ENCODE peak calls at places on chromosomes 1 and 21, in six cellular contexts. J is K562, H is MM.1S, M is endothelial cell of umbilical vein, Q is tibial nerve, Y is hepatocyte. D is an unnamed sample.

GRCh38 chr1:180144659-180145357 is 9.9 kb upstream of the QSOX1 start:
- DNase-seq in J (no peak), H (no peak), M (no peak), Q (no peak), Y (no peak), D (no peak)

GRCh38 chr1:165857046-165857801 is 29.8 kb downstream of the UCK2 start:
- DNase-seq in J (no peak), H (no peak), M (no peak), Q (no peak), Y (peak; percentile 14), D (no peak)

GRCh38 chr1:110134050-110134595 is 16.2 kb upstream of the SLC6A17 start:
- DNase-seq in J (no peak), H (no peak), M (peak; percentile 6), Q (no peak), Y (no peak), D (no peak)

GRCh38 chr1:234302334-234302962 is 70.8 kb upstream of the COA6 start:
- DNase-seq in J (no peak), H (no peak), M (no peak), Q (no peak), Y (no peak), D (no peak)

GRCh38 chr1:1616045-1616821 is 933 bp downstream of the MIB2 start:
- DNase-seq in J (peak; percentile 88), H (peak; percentile 46), M (peak; percentile 18), Q (no peak), Y (peak; percentile 77), D (no peak)

GRCh38 chr1:13807213-13807612 is 107.2 kb downstream of the PRDM2 start:
- DNase-seq in J (peak; percentile 57), H (no peak), M (no peak), Q (no peak), Y (peak; percentile 56), D (peak; percentile 71)

GRCh38 chr1:36207339-36207738 is 16.9 kb upstream of the THRAP3 start:
- DNase-seq in J (peak; percentile 5), H (peak; percentile 11), M (no peak), Q (peak; percentile 23), Y (no peak), D (no peak)

GRCh38 chr1:77412069-77412793 is 130.4 kb downstream of the AK5 start:
- DNase-seq in J (no peak), H (no peak), M (peak; percentile 83), Q (no peak), Y (no peak), D (no peak)

GRCh38 chr1:220528049-220528678 is at the start of gene MARK1:
- DNase-seq in J (peak; percentile 20), H (peak; percentile 68), M (peak; percentile 37), Q (peak; percentile 17), Y (peak; percentile 82), D (peak; percentile 78)

GRCh38 chr1:111730282-111730681 is 8.9 kb downstream of the INKA2 start:
- DNase-seq in J (no peak), H (no peak), M (no peak), Q (no peak), Y (no peak), D (no peak)

DNA sequence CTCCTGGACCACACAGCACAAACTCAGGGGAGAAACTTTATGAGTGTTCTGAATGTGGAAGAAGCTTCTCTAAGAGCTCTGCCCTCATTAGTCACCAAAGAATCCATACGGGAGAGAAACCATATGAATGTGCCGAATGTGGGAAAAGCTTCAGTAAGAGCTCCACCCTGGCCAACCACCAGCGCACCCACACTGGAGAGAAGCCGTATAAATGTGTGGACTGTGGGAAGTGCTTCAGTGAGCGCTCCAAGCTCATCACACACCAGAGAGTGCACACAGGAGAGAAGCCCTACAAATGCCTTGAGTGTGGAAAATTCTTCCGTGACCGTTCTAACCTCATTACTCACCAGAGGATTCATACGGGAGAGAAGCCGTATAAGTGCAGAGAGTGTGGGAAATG is 22.5 kb downstream of the ZSCAN20 start:
- DNase-seq in J (no peak), H (no peak), M (no peak), Q (no peak), Y (no peak), D (no peak)
- H3K9me3 ChIP-seq in J (peaks cover 6% of the 10 kb centered on the region), H (no peaks in the 10 kb centered on the region), M (peaks cover 12% of the 10 kb centered on the region), Q (peaks cover 36% of the 10 kb centered on the region), Y (peaks cover 21% of the 10 kb centered on the region), D (peaks cover 18% of the 10 kb centered on the region)

GRCh38 chr21:44291078-44291935 is 5.6 kb downstream of the AIRE start:
- DNase-seq in J (no peak), H (no peak), M (no peak), Q (no peak), Y (no peak), D (no peak)

GRCh38 chr21:44293551-44294231 is 6.2 kb upstream of the PFKL start:
- DNase-seq in J (no peak), H (no peak), M (no peak), Q (no peak), Y (no peak), D (no peak)

GRCh38 chr21:44290327-44291077 is 4.8 kb downstream of the AIRE start:
- DNase-seq in J (no peak), H (no peak), M (no peak), Q (no peak), Y (no peak), D (no peak)

GRCh38 chr21:44292812-44293195 is 7.0 kb upstream of the PFKL start:
- DNase-seq in J (no peak), H (no peak), M (no peak), Q (no peak), Y (no peak), D (no peak)

DNA sequence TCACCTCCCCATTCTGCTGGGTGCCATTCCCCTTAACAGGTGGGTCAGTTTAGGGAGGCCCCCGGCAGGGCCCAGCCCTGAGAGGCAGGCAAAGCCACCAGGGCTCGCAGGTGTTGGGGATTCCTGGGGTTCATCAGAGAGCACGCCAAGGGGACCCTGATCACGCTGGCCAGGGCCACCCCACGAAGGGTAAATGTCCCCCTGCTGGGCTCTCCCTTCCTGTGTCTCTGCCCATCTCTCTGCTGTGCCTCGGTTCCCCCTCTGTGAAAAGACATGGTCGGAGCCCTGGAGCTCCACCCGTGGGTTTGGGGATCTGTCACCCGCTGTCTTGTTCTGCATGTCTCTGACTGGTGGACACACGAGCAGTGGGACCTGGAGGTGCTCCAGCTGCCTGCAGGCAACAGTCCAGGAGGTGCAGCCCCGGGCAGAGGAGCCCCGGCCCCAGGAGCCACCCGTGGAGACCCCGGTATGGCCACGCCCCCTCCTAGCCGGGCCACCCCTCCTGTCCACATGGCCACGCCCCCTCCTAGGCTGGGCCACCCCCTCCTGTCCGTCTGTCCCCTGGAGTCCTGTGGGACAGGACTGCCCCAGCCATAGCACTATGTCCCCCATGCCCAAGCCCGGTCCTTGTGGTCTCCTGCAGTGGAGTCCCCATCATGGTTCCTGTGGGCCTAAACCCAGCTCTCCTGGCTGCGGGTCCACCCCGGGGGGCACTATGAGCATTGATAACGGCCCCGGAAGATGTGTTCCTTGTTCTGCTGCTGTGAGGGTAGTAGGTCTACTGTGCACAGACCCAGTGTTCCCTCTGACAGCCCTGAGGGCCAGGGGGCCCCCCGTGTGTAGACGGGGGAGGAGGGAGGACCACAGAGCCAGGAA is 6.5 kb downstream of the AIRE start:
- DNase-seq in J (peak; percentile 94), H (no peak), M (no peak), Q (no peak), Y (no peak), D (no peak)
- TF ChIP-seq CTCF in J (no peak), H (no peak), M (no peak), Q (no peak), Y (no peak), D (no peak)

DNA sequence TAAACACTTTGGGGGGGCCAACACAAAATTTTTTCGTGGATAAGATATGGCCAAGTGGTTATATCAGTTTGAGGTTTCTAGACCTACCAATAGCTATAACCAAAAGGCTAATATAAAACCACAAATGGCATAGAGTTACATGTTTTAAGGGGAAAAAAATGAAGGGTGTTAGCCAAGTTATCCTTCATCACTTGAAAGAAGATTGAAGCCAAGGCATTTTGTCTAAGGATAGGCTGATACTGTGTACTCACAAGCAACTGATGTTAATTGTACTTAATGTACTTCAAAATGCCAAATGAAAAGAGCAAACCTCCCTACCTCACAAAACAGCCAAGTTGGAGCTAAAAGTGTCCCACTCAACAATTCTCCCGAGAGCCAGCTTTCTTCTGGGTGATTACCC is 4.3 kb upstream of the IGSF3 start:
- DNase-seq in J (no peak), H (no peak), M (no peak), Q (no peak), Y (no peak), D (no peak)
- H3K27ac ChIP-seq in J (no peak overlapping the region), H (no peak overlapping the region), M (no peak overlapping the region), Q (no peak overlapping the region), Y (no peak overlapping the region), D (no peak overlapping the region)

DNA sequence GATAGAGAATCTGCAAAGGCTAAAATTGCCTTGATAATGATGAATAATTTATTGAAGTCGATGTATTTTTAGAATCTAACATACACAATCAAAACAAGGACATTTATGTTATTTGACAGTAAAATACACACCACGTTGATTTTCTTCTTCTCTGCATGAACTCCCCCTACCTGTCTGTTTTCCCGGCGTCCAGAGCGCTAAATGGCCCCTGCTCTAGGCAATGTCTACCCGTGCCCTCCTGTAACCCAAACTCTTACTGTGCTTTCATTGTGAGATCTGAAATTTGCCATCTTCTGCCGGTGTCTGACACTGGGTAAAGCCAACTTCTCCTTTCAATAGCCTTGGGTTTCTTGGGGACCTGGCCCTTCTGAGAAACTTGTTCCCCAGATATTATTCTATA is 6.7 kb upstream of the OR11L1 start:
- DNase-seq in J (no peak), H (no peak), M (no peak), Q (no peak), Y (no peak), D (no peak)
- H3K9me3 ChIP-seq in J (peaks cover 3% of the 10 kb centered on the region), H (no peaks in the 10 kb centered on the region), M (peaks cover 2% of the 10 kb centered on the region), Q (no peaks in the 10 kb centered on the region), Y (no peaks in the 10 kb centered on the region), D (no peaks in the 10 kb centered on the region)